ENCODE peak calls at places on chromosomes 4 and X, in four cellular contexts. One of them, this sample, is unnamed.

GRCh38 chr4:176387571-176387970 is 67.8 kb downstream of the SPCS3 start:
- DNase-seq in ovary: no peak
- DNase-seq in RPMI7951: peak; percentile 27
- DNase-seq in mucosa of gallbladder: no peak
- DNase-seq in this sample: no peak

GRCh38 chr4:134934036-134934806 is 732.6 kb upstream of the PABPC4L start:
- DNase-seq in ovary: no peak
- DNase-seq in RPMI7951: no peak
- DNase-seq in mucosa of gallbladder: no peak
- DNase-seq in this sample: no peak

GRCh38 chrX:155718964-155719586 is 106.3 kb upstream of the TMLHE start:
- DNase-seq in ovary: no peak
- DNase-seq in RPMI7951: peak; percentile 31
- DNase-seq in mucosa of gallbladder: no peak
- DNase-seq in this sample: no peak

GRCh38 chrX:134512566-134512965 is 52.6 kb downstream of the HPRT1 start:
- DNase-seq in ovary: no peak
- DNase-seq in RPMI7951: peak; percentile 65
- DNase-seq in mucosa of gallbladder: no peak
- DNase-seq in this sample: no peak

GRCh38 chrX:76398970-76399369 is 28.5 kb upstream of the MAGEE1 start:
- DNase-seq in ovary: no peak
- DNase-seq in RPMI7951: no peak
- DNase-seq in mucosa of gallbladder: no peak
- DNase-seq in this sample: no peak

GRCh38 chr4:80231180-80231579 is 33.9 kb downstream of the PRDM8 start:
- DNase-seq in ovary: no peak
- DNase-seq in RPMI7951: no peak
- DNase-seq in mucosa of gallbladder: no peak
- DNase-seq in this sample: no peak

GRCh38 chrX:115452256-115452655 is 108.7 kb upstream of the PLS3 start:
- DNase-seq in ovary: no peak
- DNase-seq in RPMI7951: no peak
- DNase-seq in mucosa of gallbladder: no peak
- DNase-seq in this sample: no peak

GRCh38 chr4:111880116-111880515 is 265.1 kb upstream of the FAM241A start:
- DNase-seq in ovary: no peak
- DNase-seq in RPMI7951: no peak
- DNase-seq in mucosa of gallbladder: no peak
- DNase-seq in this sample: no peak

GRCh38 chrX:2500681-2501151 is at the start of the genes DHRSX and ZBED1:
- DNase-seq in ovary: peak; percentile 65
- DNase-seq in RPMI7951: no peak
- DNase-seq in mucosa of gallbladder: no peak
- DNase-seq in this sample: peak; percentile 76

GRCh38 chr4:11702886-11703555 is 274.3 kb upstream of the HS3ST1 start:
- DNase-seq in ovary: no peak
- DNase-seq in RPMI7951: peak; percentile 35
- DNase-seq in mucosa of gallbladder: no peak
- DNase-seq in this sample: no peak

GRCh38 chr4:6926681-6927478 is 17.3 kb downstream of the TBC1D14 start:
- DNase-seq in ovary: peak; percentile 61
- DNase-seq in RPMI7951: peak; percentile 85
- DNase-seq in mucosa of gallbladder: no peak
- DNase-seq in this sample: no peak

GRCh38 chr4:7867701-7868429 is 71.8 kb downstream of the AFAP1 start:
- DNase-seq in ovary: no peak
- DNase-seq in RPMI7951: no peak
- DNase-seq in mucosa of gallbladder: no peak
- DNase-seq in this sample: no peak

GRCh38 chrX:136423724-136424123 is 64.0 kb upstream of the BRS3 start:
- DNase-seq in ovary: no peak
- DNase-seq in RPMI7951: no peak
- DNase-seq in mucosa of gallbladder: no peak
- DNase-seq in this sample: no peak

GRCh38 chr4:17705107-17705506 is 76.3 kb downstream of the FAM184B start:
- DNase-seq in ovary: no peak
- DNase-seq in RPMI7951: no peak
- DNase-seq in mucosa of gallbladder: no peak
- DNase-seq in this sample: no peak

GRCh38 chr4:2428496-2429213 is 9.9 kb downstream of the CFAP99 start:
- DNase-seq in ovary: no peak
- DNase-seq in RPMI7951: no peak
- DNase-seq in mucosa of gallbladder: no peak
- DNase-seq in this sample: peak; percentile 63

GRCh38 chrX:18938710-18939109 is 45.2 kb downstream of the PHKA2 start:
- DNase-seq in ovary: no peak
- DNase-seq in RPMI7951: no peak
- DNase-seq in mucosa of gallbladder: no peak
- DNase-seq in this sample: no peak

GRCh38 chr4:7503597-7503996 is 68.9 kb upstream of the PSAPL1 start:
- DNase-seq in ovary: no peak
- DNase-seq in RPMI7951: no peak
- DNase-seq in mucosa of gallbladder: no peak
- DNase-seq in this sample: no peak